ENCODE peak calls at places on chromosomes 13 and 19, in nine cellular contexts. One of them, this sample, is unnamed.

GRCh38 chr13:30346159-30346788 is 38.9 kb upstream of the KATNAL1 start:
- DNase-seq in substantia nigra: no peak
- DNase-seq in effector memory CD8-positive, alpha-beta T cell: peak
- DNase-seq in NCI-H510A: no peak
- DNase-seq in HEK293T: no peak
- DNase-seq in ELR: no peak
- DNase-seq in cardiac muscle cell: no peak
- DNase-seq in CD4-positive, alpha-beta memory T cell: peak
- DNase-seq in NCI-H1436: no peak
- DNase-seq in this sample: no peak

GRCh38 chr19:10617409-10618121 is 7.8 kb upstream of the SLC44A2 start:
- DNase-seq in substantia nigra: no peak
- DNase-seq in effector memory CD8-positive, alpha-beta T cell: no peak
- DNase-seq in NCI-H510A: no peak
- DNase-seq in HEK293T: no peak
- DNase-seq in ELR: peak
- DNase-seq in cardiac muscle cell: no peak
- DNase-seq in CD4-positive, alpha-beta memory T cell: no peak
- DNase-seq in NCI-H1436: no peak
- DNase-seq in this sample: no peak

GRCh38 chr13:102591988-102592781 is 4.6 kb upstream of the TPP2 start:
- DNase-seq in substantia nigra: peak
- DNase-seq in effector memory CD8-positive, alpha-beta T cell: peak
- DNase-seq in NCI-H510A: peak
- DNase-seq in HEK293T: peak
- DNase-seq in ELR: peak
- DNase-seq in cardiac muscle cell: peak
- DNase-seq in CD4-positive, alpha-beta memory T cell: peak
- DNase-seq in NCI-H1436: peak
- DNase-seq in this sample: peak

GRCh38 chr19:35151273-35152065 is 3.1 kb upstream of the FXYD5 start:
- DNase-seq in substantia nigra: no peak
- DNase-seq in effector memory CD8-positive, alpha-beta T cell: no peak
- DNase-seq in NCI-H510A: no peak
- DNase-seq in HEK293T: no peak
- DNase-seq in ELR: no peak
- DNase-seq in cardiac muscle cell: no peak
- DNase-seq in CD4-positive, alpha-beta memory T cell: no peak
- DNase-seq in NCI-H1436: no peak
- DNase-seq in this sample: no peak

GRCh38 chr19:18785179-18786124 is 5.7 kb downstream of the COMP start:
- DNase-seq in substantia nigra: no peak
- DNase-seq in effector memory CD8-positive, alpha-beta T cell: peak
- DNase-seq in NCI-H510A: no peak
- DNase-seq in HEK293T: peak
- DNase-seq in ELR: peak
- DNase-seq in cardiac muscle cell: peak
- DNase-seq in CD4-positive, alpha-beta memory T cell: peak
- DNase-seq in NCI-H1436: peak
- DNase-seq in this sample: peak

GRCh38 chr13:22454586-22454985 is 726.2 kb upstream of the SGCG start:
- DNase-seq in substantia nigra: no peak
- DNase-seq in effector memory CD8-positive, alpha-beta T cell: no peak
- DNase-seq in NCI-H510A: no peak
- DNase-seq in HEK293T: no peak
- DNase-seq in ELR: no peak
- DNase-seq in cardiac muscle cell: peak
- DNase-seq in CD4-positive, alpha-beta memory T cell: no peak
- DNase-seq in NCI-H1436: no peak
- DNase-seq in this sample: no peak

GRCh38 chr19:50371914-50372475 is 4.3 kb upstream of the NR1H2 start:
- DNase-seq in substantia nigra: no peak
- DNase-seq in effector memory CD8-positive, alpha-beta T cell: no peak
- DNase-seq in NCI-H510A: no peak
- DNase-seq in HEK293T: peak
- DNase-seq in ELR: no peak
- DNase-seq in cardiac muscle cell: no peak
- DNase-seq in CD4-positive, alpha-beta memory T cell: no peak
- DNase-seq in NCI-H1436: no peak
- DNase-seq in this sample: no peak

GRCh38 chr13:33125821-33126570 is 109.8 kb downstream of the KL start:
- DNase-seq in substantia nigra: no peak
- DNase-seq in effector memory CD8-positive, alpha-beta T cell: no peak
- DNase-seq in NCI-H510A: no peak
- DNase-seq in HEK293T: peak
- DNase-seq in ELR: peak
- DNase-seq in cardiac muscle cell: peak
- DNase-seq in CD4-positive, alpha-beta memory T cell: no peak
- DNase-seq in NCI-H1436: no peak
- DNase-seq in this sample: peak

GRCh38 chr13:109348514-109349340 is 437.7 kb downstream of the IRS2 start:
- DNase-seq in substantia nigra: no peak
- DNase-seq in effector memory CD8-positive, alpha-beta T cell: no peak
- DNase-seq in NCI-H510A: no peak
- DNase-seq in HEK293T: no peak
- DNase-seq in ELR: peak
- DNase-seq in cardiac muscle cell: no peak
- DNase-seq in CD4-positive, alpha-beta memory T cell: no peak
- DNase-seq in NCI-H1436: no peak
- DNase-seq in this sample: no peak

GRCh38 chr19:45901432-45901903 is 945 bp downstream of the MYPOP start:
- DNase-seq in substantia nigra: no peak
- DNase-seq in effector memory CD8-positive, alpha-beta T cell: peak
- DNase-seq in NCI-H510A: no peak
- DNase-seq in HEK293T: peak
- DNase-seq in ELR: peak
- DNase-seq in cardiac muscle cell: peak
- DNase-seq in CD4-positive, alpha-beta memory T cell: peak
- DNase-seq in NCI-H1436: peak
- DNase-seq in this sample: peak

GRCh38 chr19:29376855-29377354 is 148.9 kb upstream of the VSTM2B start:
- DNase-seq in substantia nigra: no peak
- DNase-seq in effector memory CD8-positive, alpha-beta T cell: no peak
- DNase-seq in NCI-H510A: no peak
- DNase-seq in HEK293T: no peak
- DNase-seq in ELR: no peak
- DNase-seq in cardiac muscle cell: no peak
- DNase-seq in CD4-positive, alpha-beta memory T cell: no peak
- DNase-seq in NCI-H1436: no peak
- DNase-seq in this sample: no peak

GRCh38 chr13:25743426-25743825 is 308.4 kb downstream of the SHISA2 start:
- DNase-seq in substantia nigra: no peak
- DNase-seq in effector memory CD8-positive, alpha-beta T cell: no peak
- DNase-seq in NCI-H510A: no peak
- DNase-seq in HEK293T: no peak
- DNase-seq in ELR: peak
- DNase-seq in cardiac muscle cell: no peak
- DNase-seq in CD4-positive, alpha-beta memory T cell: no peak
- DNase-seq in NCI-H1436: no peak
- DNase-seq in this sample: no peak

GRCh38 chr19:15672580-15673175 is at the start of gene CYP4F12:
- DNase-seq in substantia nigra: no peak
- DNase-seq in effector memory CD8-positive, alpha-beta T cell: no peak
- DNase-seq in NCI-H510A: no peak
- DNase-seq in HEK293T: peak
- DNase-seq in ELR: peak
- DNase-seq in cardiac muscle cell: no peak
- DNase-seq in CD4-positive, alpha-beta memory T cell: peak
- DNase-seq in NCI-H1436: no peak
- DNase-seq in this sample: peak

GRCh38 chr13:42064259-42064658 is 15.8 kb downstream of the DGKH start:
- DNase-seq in substantia nigra: no peak
- DNase-seq in effector memory CD8-positive, alpha-beta T cell: no peak
- DNase-seq in NCI-H510A: no peak
- DNase-seq in HEK293T: no peak
- DNase-seq in ELR: peak
- DNase-seq in cardiac muscle cell: no peak
- DNase-seq in CD4-positive, alpha-beta memory T cell: no peak
- DNase-seq in NCI-H1436: no peak
- DNase-seq in this sample: no peak

GRCh38 chr13:107864543-107865460 is 350.5 kb downstream of the LIG4 start:
- DNase-seq in substantia nigra: no peak
- DNase-seq in effector memory CD8-positive, alpha-beta T cell: no peak
- DNase-seq in NCI-H510A: peak
- DNase-seq in HEK293T: no peak
- DNase-seq in ELR: peak
- DNase-seq in cardiac muscle cell: peak
- DNase-seq in CD4-positive, alpha-beta memory T cell: no peak
- DNase-seq in NCI-H1436: no peak
- DNase-seq in this sample: no peak

GRCh38 chr19:15869109-15869555 is 28.7 kb downstream of the CYP4F2 start:
- DNase-seq in substantia nigra: no peak
- DNase-seq in effector memory CD8-positive, alpha-beta T cell: peak
- DNase-seq in NCI-H510A: no peak
- DNase-seq in HEK293T: peak
- DNase-seq in ELR: peak
- DNase-seq in cardiac muscle cell: no peak
- DNase-seq in CD4-positive, alpha-beta memory T cell: peak
- DNase-seq in NCI-H1436: no peak
- DNase-seq in this sample: no peak

GRCh38 chr13:114230575-114230974 is 4.1 kb upstream of the CDC16 start:
- DNase-seq in substantia nigra: no peak
- DNase-seq in effector memory CD8-positive, alpha-beta T cell: no peak
- DNase-seq in NCI-H510A: no peak
- DNase-seq in HEK293T: no peak
- DNase-seq in ELR: no peak
- DNase-seq in cardiac muscle cell: no peak
- DNase-seq in CD4-positive, alpha-beta memory T cell: no peak
- DNase-seq in NCI-H1436: no peak
- DNase-seq in this sample: no peak

GRCh38 chr13:49214917-49215376 is 5.2 kb upstream of the MLNR start:
- DNase-seq in substantia nigra: no peak
- DNase-seq in effector memory CD8-positive, alpha-beta T cell: no peak
- DNase-seq in NCI-H510A: no peak
- DNase-seq in HEK293T: no peak
- DNase-seq in ELR: peak
- DNase-seq in cardiac muscle cell: no peak
- DNase-seq in CD4-positive, alpha-beta memory T cell: peak
- DNase-seq in NCI-H1436: no peak
- DNase-seq in this sample: no peak

GRCh38 chr13:80361883-80362327 is 21.0 kb upstream of the SPRY2 start:
- DNase-seq in substantia nigra: no peak
- DNase-seq in effector memory CD8-positive, alpha-beta T cell: no peak
- DNase-seq in NCI-H510A: no peak
- DNase-seq in HEK293T: peak
- DNase-seq in ELR: peak
- DNase-seq in cardiac muscle cell: peak
- DNase-seq in CD4-positive, alpha-beta memory T cell: no peak
- DNase-seq in NCI-H1436: no peak
- DNase-seq in this sample: no peak

GRCh38 chr13:39341238-39341637 is 261.8 kb downstream of the LHFPL6 start:
- DNase-seq in substantia nigra: no peak
- DNase-seq in effector memory CD8-positive, alpha-beta T cell: no peak
- DNase-seq in NCI-H510A: no peak
- DNase-seq in HEK293T: no peak
- DNase-seq in ELR: no peak
- DNase-seq in cardiac muscle cell: no peak
- DNase-seq in CD4-positive, alpha-beta memory T cell: no peak
- DNase-seq in NCI-H1436: no peak
- DNase-seq in this sample: no peak

GRCh38 chr19:35861640-35862160 is 5.0 kb downstream of the KIRREL2 start:
- DNase-seq in substantia nigra: no peak
- DNase-seq in effector memory CD8-positive, alpha-beta T cell: no peak
- DNase-seq in NCI-H510A: no peak
- DNase-seq in HEK293T: no peak
- DNase-seq in ELR: no peak
- DNase-seq in cardiac muscle cell: no peak
- DNase-seq in CD4-positive, alpha-beta memory T cell: no peak
- DNase-seq in NCI-H1436: no peak
- DNase-seq in this sample: no peak

GRCh38 chr19:12675940-12676339 is 5.7 kb downstream of the DHPS start:
- DNase-seq in substantia nigra: no peak
- DNase-seq in effector memory CD8-positive, alpha-beta T cell: no peak
- DNase-seq in NCI-H510A: no peak
- DNase-seq in HEK293T: no peak
- DNase-seq in ELR: no peak
- DNase-seq in cardiac muscle cell: no peak
- DNase-seq in CD4-positive, alpha-beta memory T cell: peak
- DNase-seq in NCI-H1436: no peak
- DNase-seq in this sample: no peak

GRCh38 chr19:1057185-1057857 is 9.6 kb upstream of the ARHGAP45 start:
- DNase-seq in substantia nigra: no peak
- DNase-seq in effector memory CD8-positive, alpha-beta T cell: no peak
- DNase-seq in NCI-H510A: no peak
- DNase-seq in HEK293T: no peak
- DNase-seq in ELR: peak
- DNase-seq in cardiac muscle cell: peak
- DNase-seq in CD4-positive, alpha-beta memory T cell: peak
- DNase-seq in NCI-H1436: no peak
- DNase-seq in this sample: no peak

GRCh38 chr19:869245-870177 is 10.0 kb downstream of the CFD start:
- DNase-seq in substantia nigra: no peak
- DNase-seq in effector memory CD8-positive, alpha-beta T cell: no peak
- DNase-seq in NCI-H510A: no peak
- DNase-seq in HEK293T: no peak
- DNase-seq in ELR: peak
- DNase-seq in cardiac muscle cell: no peak
- DNase-seq in CD4-positive, alpha-beta memory T cell: no peak
- DNase-seq in NCI-H1436: no peak
- DNase-seq in this sample: peak

GRCh38 chr13:97757807-97758206 is 195.7 kb upstream of the IPO5 start:
- DNase-seq in substantia nigra: no peak
- DNase-seq in effector memory CD8-positive, alpha-beta T cell: no peak
- DNase-seq in NCI-H510A: no peak
- DNase-seq in HEK293T: no peak
- DNase-seq in ELR: no peak
- DNase-seq in cardiac muscle cell: no peak
- DNase-seq in CD4-positive, alpha-beta memory T cell: no peak
- DNase-seq in NCI-H1436: no peak
- DNase-seq in this sample: peak

GRCh38 chr13:111486801-111487200 is 166.4 kb downstream of the TEX29 start:
- DNase-seq in substantia nigra: no peak
- DNase-seq in effector memory CD8-positive, alpha-beta T cell: no peak
- DNase-seq in NCI-H510A: no peak
- DNase-seq in HEK293T: no peak
- DNase-seq in ELR: no peak
- DNase-seq in cardiac muscle cell: no peak
- DNase-seq in CD4-positive, alpha-beta memory T cell: no peak
- DNase-seq in NCI-H1436: no peak
- DNase-seq in this sample: peak

This sample was measured in kidney.